ENCODE peak calls at places on chromosomes 2 and 18, in six cellular contexts. P is anterior cingulate cortex; V is activated naive CD8-positive, alpha-beta T cell treated with anti-CD3 and anti-CD28 coated beads for 36 hours; I is NCI-H1105 treated with DMSO at 0.1 percent for 48 hours; U is effector memory CD4-positive, alpha-beta T cell; F is NCI-H1092 treated with DMSO at 0.1 percent for 48 hours. C is an unnamed sample.

GRCh38 chr2:178268435-178268834 is 74.1 kb downstream of the OSBPL6 start:
- DNase-seq in P (no peak), V (no peak), I (no peak), U (no peak), F (no peak), C (no peak)

GRCh38 chr2:148042219-148042618 is 21.3 kb downstream of the MBD5 start:
- DNase-seq in P (no peak), V (no peak), I (no peak), U (no peak), F (no peak), C (no peak)

GRCh38 chr2:122530812-122531211 is 775.4 kb downstream of the TSN start:
- DNase-seq in P (no peak), V (no peak), I (no peak), U (no peak), F (no peak), C (no peak)

GRCh38 chr2:24181849-24182248 is 7.0 kb downstream of the FAM228A start:
- DNase-seq in P (no peak), V (no peak), I (no peak), U (no peak), F (no peak), C (no peak)

GRCh38 chr2:42969231-42970150 is 177.1 kb upstream of the HAAO start:
- DNase-seq in P (no peak), V (no peak), I (no peak), U (no peak), F (no peak), C (no peak)

GRCh38 chr2:46803911-46804670 is 111.5 kb downstream of the MCFD2 start:
- DNase-seq in P (no peak), V (no peak), I (no peak), U (no peak), F (no peak), C (no peak)

GRCh38 chr2:237885171-237885930 is 25.9 kb downstream of the RAMP1 start:
- DNase-seq in P (no peak), V (no peak), I (no peak), U (no peak), F (no peak), C (no peak)

GRCh38 chr2:235026649-235027557 is 75.1 kb downstream of the SH3BP4 start:
- DNase-seq in P (no peak), V (no peak), I (peak), U (no peak), F (peak), C (no peak)

GRCh38 chr2:48227617-48228344 is 302.2 kb upstream of the STON1 start:
- DNase-seq in P (no peak), V (no peak), I (no peak), U (no peak), F (no peak), C (no peak)

GRCh38 chr2:226800941-226801784 is 1.5 kb upstream of the IRS1 start:
- DNase-seq in P (peak), V (peak), I (peak), U (no peak), F (peak), C (peak)

GRCh38 chr2:132804045-132804444 is 134.0 kb upstream of the LYPD1 start:
- DNase-seq in P (no peak), V (no peak), I (peak), U (no peak), F (peak), C (no peak)

GRCh38 chr2:86793752-86794151 is 3.0 kb upstream of the CD8A start:
- DNase-seq in P (no peak), V (peak), I (no peak), U (no peak), F (no peak), C (no peak)

GRCh38 chr2:128092656-128093055 is 1.7 kb downstream of the UGGT1 start:
- DNase-seq in P (no peak), V (no peak), I (no peak), U (no peak), F (no peak), C (no peak)

GRCh38 chr2:49972699-49973098 is 818.4 kb upstream of the FSHR start:
- DNase-seq in P (peak), V (no peak), I (no peak), U (no peak), F (peak), C (peak)

GRCh38 chr2:204260162-204260877 is 285.0 kb upstream of the PARD3B start:
- DNase-seq in P (peak), V (peak), I (peak), U (no peak), F (peak), C (peak)

GRCh38 chr2:129690049-129690448 is 289.4 kb upstream of the RAB6C start:
- DNase-seq in P (no peak), V (no peak), I (no peak), U (no peak), F (no peak), C (no peak)

GRCh38 chr2:3649581-3649980 is 8.4 kb upstream of the ALLC start:
- DNase-seq in P (no peak), V (no peak), I (no peak), U (no peak), F (no peak), C (no peak)

GRCh38 chr2:108304975-108305374 is 16.3 kb downstream of the SULT1C2 start:
- DNase-seq in P (no peak), V (no peak), I (no peak), U (no peak), F (no peak), C (no peak)

GRCh38 chr18:62784966-62785413 is 69.6 kb downstream of the PHLPP1 start:
- DNase-seq in P (peak), V (no peak), I (peak), U (no peak), F (no peak), C (no peak)

GRCh38 chr2:26636935-26637334 is 4.2 kb downstream of the CIB4 start:
- DNase-seq in P (no peak), V (no peak), I (no peak), U (no peak), F (no peak), C (no peak)

GRCh38 chr2:98165516-98166071 is 78.6 kb downstream of the VWA3B start:
- DNase-seq in P (no peak), V (no peak), I (no peak), U (no peak), F (no peak), C (no peak)

GRCh38 chr2:169182573-169182972 is 113.2 kb downstream of the DHRS9 start:
- DNase-seq in P (no peak), V (no peak), I (no peak), U (no peak), F (no peak), C (no peak)

GRCh38 chr2:170243118-170243837 is 65.3 kb downstream of the MYO3B start:
- DNase-seq in P (no peak), V (no peak), I (no peak), U (no peak), F (no peak), C (no peak)

GRCh38 chr2:123380536-123380935 is 644.6 kb upstream of the CNTNAP5 start:
- DNase-seq in P (peak), V (no peak), I (no peak), U (no peak), F (no peak), C (no peak)

GRCh38 chr2:96618599-96619283 is 19.4 kb downstream of the KANSL3 start:
- DNase-seq in P (no peak), V (no peak), I (no peak), U (no peak), F (no peak), C (no peak)

GRCh38 chr18:59087391-59087790 is 52.3 kb upstream of the SEC11C start:
- DNase-seq in P (no peak), V (no peak), I (no peak), U (no peak), F (no peak), C (no peak)

GRCh38 chr2:10489842-10490555 is 41.9 kb upstream of the ODC1 start:
- DNase-seq in P (no peak), V (no peak), I (no peak), U (no peak), F (no peak), C (no peak)

GRCh38 chr2:170856066-170856465 is 39.4 kb downstream of the GAD1 start:
- DNase-seq in P (no peak), V (no peak), I (no peak), U (no peak), F (no peak), C (no peak)

GRCh38 chr2:10530607-10531239 is 82.6 kb upstream of the ODC1 start:
- DNase-seq in P (no peak), V (no peak), I (no peak), U (no peak), F (no peak), C (no peak)

GRCh38 chr2:32865399-32866068 is 81.2 kb upstream of the LTBP1 start:
- DNase-seq in P (no peak), V (peak), I (no peak), U (no peak), F (no peak), C (no peak)

GRCh38 chr2:176769499-176770350 is 442.9 kb upstream of the HNRNPA3 start:
- DNase-seq in P (no peak), V (no peak), I (no peak), U (no peak), F (no peak), C (no peak)

GRCh38 chr2:220469201-220469600 is 841.8 kb downstream of the SLC4A3 start:
- DNase-seq in P (no peak), V (no peak), I (no peak), U (no peak), F (no peak), C (no peak)

GRCh38 chr18:39311111-39311712 is 1745.6 kb upstream of the CELF4 start:
- DNase-seq in P (no peak), V (no peak), I (no peak), U (no peak), F (no peak), C (no peak)

GRCh38 chr2:197254776-197255521 is 55.6 kb downstream of the ANKRD44 start:
- DNase-seq in P (no peak), V (no peak), I (no peak), U (no peak), F (no peak), C (no peak)